ENCODE peak calls at places on chromosomes 2 and 18, in eight cellular contexts. M is A549; T is dermis microvascular lymphatic vessel endothelial cell; S is activated naive CD4-positive, alpha-beta T cell treated with anti-CD3 and anti-CD28 coated beads, Interleukin-2, amount 10 ng/mL, durations not matched to agents 7 days and 5 days; F is T-helper 22 cell; X is AG04450; H is choroid plexus epithelial cell; L is CD4-positive, alpha-beta memory T cell. Y is an unnamed sample.

GRCh38 chr2:69340101-69340775 is 46.8 kb downstream of the GFPT1 start:
- DNase-seq in M (no peak), T (no peak), S (no peak), F (no peak), X (no peak), H (peak), L (no peak), Y (no peak)

GRCh38 chr2:233395687-233396086 is 41.4 kb downstream of the DGKD start:
- DNase-seq in M (no peak), T (no peak), S (no peak), F (no peak), X (no peak), H (no peak), L (no peak), Y (no peak)

GRCh38 chr18:48021273-48021914 is 90.9 kb upstream of the SMAD2 start:
- DNase-seq in M (no peak), T (no peak), S (no peak), F (no peak), X (no peak), H (no peak), L (no peak), Y (peak)

GRCh38 chr18:58272779-58273500 is 228.9 kb downstream of the NEDD4L start:
- DNase-seq in M (no peak), T (no peak), S (peak), F (no peak), X (no peak), H (peak), L (no peak), Y (peak)

GRCh38 chr2:236290742-236291425 is 26.7 kb upstream of the ASB18 start:
- DNase-seq in M (no peak), T (no peak), S (no peak), F (no peak), X (no peak), H (no peak), L (no peak), Y (no peak)

GRCh38 chr18:23573948-23574431 is 12.3 kb downstream of the NPC1 start:
- DNase-seq in M (no peak), T (no peak), S (peak), F (peak), X (no peak), H (peak), L (peak), Y (peak)

GRCh38 chr2:176732780-176733179 is 463.5 kb downstream of the MTX2 start:
- DNase-seq in M (no peak), T (no peak), S (no peak), F (no peak), X (no peak), H (no peak), L (no peak), Y (no peak)

GRCh38 chr2:85779641-85780315 is 26.0 kb downstream of the ATOH8 start:
- DNase-seq in M (no peak), T (no peak), S (no peak), F (no peak), X (no peak), H (no peak), L (no peak), Y (no peak)

GRCh38 chr2:118846667-118847446 is 591 bp downstream of the EN1 start:
- DNase-seq in M (peak), T (no peak), S (no peak), F (no peak), X (no peak), H (peak), L (no peak), Y (peak)

GRCh38 chr2:186592137-186592875 is 2.5 kb downstream of the ITGAV start:
- DNase-seq in M (no peak), T (no peak), S (no peak), F (no peak), X (no peak), H (no peak), L (no peak), Y (no peak)

GRCh38 chr18:35525795-35526475 is 28.2 kb upstream of the INO80C start:
- DNase-seq in M (no peak), T (no peak), S (no peak), F (no peak), X (no peak), H (no peak), L (no peak), Y (peak)

GRCh38 chr18:58605027-58606020 is 23.6 kb downstream of the ALPK2 start:
- DNase-seq in M (peak), T (no peak), S (peak), F (peak), X (no peak), H (peak), L (peak), Y (peak)

GRCh38 chr2:57180678-57181077 is 865.9 kb upstream of the VRK2 start:
- DNase-seq in M (no peak), T (no peak), S (no peak), F (no peak), X (no peak), H (no peak), L (no peak), Y (no peak)

GRCh38 chr2:65049010-65049639 is 7.1 kb upstream of the CEP68 start:
- DNase-seq in M (no peak), T (no peak), S (no peak), F (no peak), X (no peak), H (no peak), L (no peak), Y (peak)

GRCh38 chr2:113858764-113859163 is 31.1 kb upstream of the ACTR3 start:
- DNase-seq in M (peak), T (no peak), S (no peak), F (no peak), X (peak), H (peak), L (no peak), Y (no peak)

GRCh38 chr2:230735884-230736283 is 23.2 kb downstream of the CAB39 start:
- DNase-seq in M (no peak), T (no peak), S (no peak), F (no peak), X (no peak), H (no peak), L (no peak), Y (no peak)

GRCh38 chr2:181008418-181008817 is 28.0 kb downstream of the UBE2E3 start:
- DNase-seq in M (peak), T (no peak), S (no peak), F (no peak), X (no peak), H (no peak), L (no peak), Y (no peak)

GRCh38 chr2:106085441-106085911 is 108.6 kb downstream of the UXS1 start:
- DNase-seq in M (peak), T (peak), S (peak), F (peak), X (peak), H (peak), L (peak), Y (no peak)

GRCh38 chr18:8084160-8084559 is 517.0 kb downstream of the PTPRM start:
- DNase-seq in M (peak), T (peak), S (no peak), F (no peak), X (peak), H (peak), L (no peak), Y (peak)

GRCh38 chr2:20917724-20918572 is 95.0 kb upstream of the LDAH start:
- DNase-seq in M (no peak), T (peak), S (no peak), F (no peak), X (no peak), H (peak), L (no peak), Y (no peak)

GRCh38 chr2:171400395-171400794 is 33.4 kb downstream of the METTL8 start:
- DNase-seq in M (no peak), T (no peak), S (no peak), F (no peak), X (no peak), H (no peak), L (no peak), Y (no peak)

GRCh38 chr2:210195066-210195852 is 24.1 kb upstream of the KANSL1L start:
- DNase-seq in M (peak), T (peak), S (no peak), F (no peak), X (no peak), H (peak), L (peak), Y (no peak)

GRCh38 chr2:73979021-73979420 is 5.7 kb upstream of the TET3 start:
- DNase-seq in M (no peak), T (no peak), S (peak), F (peak), X (no peak), H (no peak), L (peak), Y (peak)

GRCh38 chr2:132593171-132593570 is 76.8 kb downstream of the LYPD1 start:
- DNase-seq in M (no peak), T (no peak), S (no peak), F (no peak), X (no peak), H (peak), L (no peak), Y (peak)

GRCh38 chr2:208210688-208211451 is 21.0 kb upstream of the C2orf80 start:
- DNase-seq in M (no peak), T (no peak), S (no peak), F (no peak), X (no peak), H (no peak), L (no peak), Y (no peak)

GRCh38 chr2:189083088-189083487 is 96.5 kb downstream of the COL5A2 start:
- DNase-seq in M (no peak), T (no peak), S (no peak), F (no peak), X (no peak), H (no peak), L (no peak), Y (no peak)

GRCh38 chr2:191713837-191714236 is 35.9 kb downstream of the NABP1 start:
- DNase-seq in M (peak), T (no peak), S (no peak), F (no peak), X (no peak), H (no peak), L (no peak), Y (peak)

GRCh38 chr2:101818531-101819451 is 121.3 kb downstream of the MAP4K4 start:
- DNase-seq in M (no peak), T (no peak), S (no peak), F (no peak), X (peak), H (peak), L (no peak), Y (no peak)

Y was measured in endodermal cell.